ENCODE peak calls at places on chromosomes 3 and 15, in seven cellular contexts. One of them, this sample, is unnamed.

GRCh38 chr3:134376786-134377431 is 2.7 kb upstream of the AMOTL2 start:
- DNase-seq in brain microvascular endothelial cell: no peak
- DNase-seq in Panc1: no peak
- DNase-seq in right lobe of liver: no peak
- DNase-seq in dorsolateral prefrontal cortex: no peak
- DNase-seq in RWPE1: no peak
- DNase-seq in heart left ventricle: peak
- DNase-seq in this sample: no peak

GRCh38 chr3:133954961-133955360 is 59.3 kb upstream of the RAB6B start:
- DNase-seq in Panc1: no peak
- DNase-seq in heart left ventricle: no peak
- DNase-seq in dorsolateral prefrontal cortex: no peak
- DNase-seq in brain microvascular endothelial cell: no peak
- DNase-seq in RWPE1: no peak
- DNase-seq in right lobe of liver: no peak
- DNase-seq in this sample: no peak

GRCh38 chr3:32937331-32937730 is 14.1 kb upstream of the CCR4 start:
- DNase-seq in brain microvascular endothelial cell: peak
- DNase-seq in RWPE1: no peak
- DNase-seq in Panc1: no peak
- DNase-seq in heart left ventricle: no peak
- DNase-seq in dorsolateral prefrontal cortex: no peak
- DNase-seq in right lobe of liver: no peak
- DNase-seq in this sample: no peak

GRCh38 chr15:74616020-74616939 is 644 bp downstream of the CLK3 start:
- DNase-seq in brain microvascular endothelial cell: peak
- DNase-seq in RWPE1: peak
- DNase-seq in right lobe of liver: peak
- DNase-seq in Panc1: no peak
- DNase-seq in heart left ventricle: peak
- DNase-seq in dorsolateral prefrontal cortex: peak
- DNase-seq in this sample: peak

GRCh38 chr3:37974121-37974927 is 16.3 kb upstream of the VILL start:
- DNase-seq in right lobe of liver: peak
- DNase-seq in Panc1: peak
- DNase-seq in brain microvascular endothelial cell: peak
- DNase-seq in dorsolateral prefrontal cortex: peak
- DNase-seq in heart left ventricle: no peak
- DNase-seq in RWPE1: peak
- DNase-seq in this sample: peak

GRCh38 chr15:57751177-57751800 is 44.8 kb downstream of the POLR2M start:
- DNase-seq in right lobe of liver: no peak
- DNase-seq in heart left ventricle: no peak
- DNase-seq in RWPE1: peak
- DNase-seq in dorsolateral prefrontal cortex: no peak
- DNase-seq in brain microvascular endothelial cell: peak
- DNase-seq in Panc1: no peak
- DNase-seq in this sample: no peak

GRCh38 chr3:132840201-132840700 is 118.0 kb upstream of the NPHP3 start:
- DNase-seq in heart left ventricle: no peak
- DNase-seq in right lobe of liver: no peak
- DNase-seq in dorsolateral prefrontal cortex: no peak
- DNase-seq in brain microvascular endothelial cell: no peak
- DNase-seq in Panc1: no peak
- DNase-seq in RWPE1: no peak
- DNase-seq in this sample: no peak

GRCh38 chr3:12317914-12318313 is 29.0 kb downstream of the PPARG start:
- DNase-seq in brain microvascular endothelial cell: no peak
- DNase-seq in right lobe of liver: no peak
- DNase-seq in Panc1: no peak
- DNase-seq in heart left ventricle: peak
- DNase-seq in RWPE1: no peak
- DNase-seq in dorsolateral prefrontal cortex: no peak
- DNase-seq in this sample: peak

GRCh38 chr3:136778865-136779264 is 26.7 kb upstream of the STAG1 start:
- DNase-seq in Panc1: no peak
- DNase-seq in heart left ventricle: no peak
- DNase-seq in dorsolateral prefrontal cortex: no peak
- DNase-seq in RWPE1: no peak
- DNase-seq in right lobe of liver: no peak
- DNase-seq in brain microvascular endothelial cell: peak
- DNase-seq in this sample: peak

GRCh38 chr15:74833376-74834107 is 7.1 kb downstream of the CPLX3 start:
- DNase-seq in RWPE1: no peak
- DNase-seq in right lobe of liver: no peak
- DNase-seq in heart left ventricle: no peak
- DNase-seq in dorsolateral prefrontal cortex: peak
- DNase-seq in Panc1: no peak
- DNase-seq in brain microvascular endothelial cell: no peak
- DNase-seq in this sample: no peak

GRCh38 chr15:29322407-29322806 is 52.8 kb upstream of the NSMCE3 start:
- DNase-seq in RWPE1: no peak
- DNase-seq in brain microvascular endothelial cell: peak
- DNase-seq in right lobe of liver: no peak
- DNase-seq in dorsolateral prefrontal cortex: no peak
- DNase-seq in Panc1: no peak
- DNase-seq in heart left ventricle: no peak
- DNase-seq in this sample: no peak

GRCh38 chr15:84647726-84648125 is 6.4 kb downstream of the WDR73 start:
- DNase-seq in dorsolateral prefrontal cortex: peak
- DNase-seq in brain microvascular endothelial cell: no peak
- DNase-seq in Panc1: no peak
- DNase-seq in heart left ventricle: no peak
- DNase-seq in right lobe of liver: no peak
- DNase-seq in RWPE1: no peak
- DNase-seq in this sample: no peak

GRCh38 chr3:126528800-126529541 is 5.0 kb downstream of the CHST13 start:
- DNase-seq in Panc1: no peak
- DNase-seq in right lobe of liver: peak
- DNase-seq in RWPE1: no peak
- DNase-seq in heart left ventricle: peak
- DNase-seq in brain microvascular endothelial cell: no peak
- DNase-seq in dorsolateral prefrontal cortex: peak
- DNase-seq in this sample: no peak

GRCh38 chr3:185316740-185317407 is 46.1 kb upstream of the MAP3K13 start:
- DNase-seq in RWPE1: peak
- DNase-seq in Panc1: no peak
- DNase-seq in brain microvascular endothelial cell: peak
- DNase-seq in right lobe of liver: no peak
- DNase-seq in dorsolateral prefrontal cortex: no peak
- DNase-seq in heart left ventricle: no peak
- DNase-seq in this sample: no peak

GRCh38 chr15:91055548-91056331 is 33.3 kb upstream of the VPS33B start:
- DNase-seq in dorsolateral prefrontal cortex: peak
- DNase-seq in heart left ventricle: peak
- DNase-seq in brain microvascular endothelial cell: peak
- DNase-seq in Panc1: peak
- DNase-seq in RWPE1: peak
- DNase-seq in right lobe of liver: no peak
- DNase-seq in this sample: peak

GRCh38 chr15:90814193-90814811 is 54.1 kb upstream of the FURIN start:
- DNase-seq in Panc1: no peak
- DNase-seq in dorsolateral prefrontal cortex: no peak
- DNase-seq in RWPE1: no peak
- DNase-seq in right lobe of liver: no peak
- DNase-seq in brain microvascular endothelial cell: peak
- DNase-seq in heart left ventricle: no peak
- DNase-seq in this sample: no peak

GRCh38 chr3:29170894-29171582 is 109.8 kb upstream of the RBMS3 start:
- DNase-seq in Panc1: no peak
- DNase-seq in dorsolateral prefrontal cortex: no peak
- DNase-seq in heart left ventricle: no peak
- DNase-seq in right lobe of liver: no peak
- DNase-seq in brain microvascular endothelial cell: peak
- DNase-seq in RWPE1: no peak
- DNase-seq in this sample: no peak

GRCh38 chr15:25240461-25241021 is 198.3 kb downstream of the UBE3A start:
- DNase-seq in heart left ventricle: peak
- DNase-seq in right lobe of liver: peak
- DNase-seq in brain microvascular endothelial cell: no peak
- DNase-seq in RWPE1: no peak
- DNase-seq in dorsolateral prefrontal cortex: peak
- DNase-seq in Panc1: no peak
- DNase-seq in this sample: no peak

GRCh38 chr15:65212097-65212496 is 824 bp upstream of the CILP start:
- DNase-seq in right lobe of liver: no peak
- DNase-seq in Panc1: no peak
- DNase-seq in brain microvascular endothelial cell: no peak
- DNase-seq in dorsolateral prefrontal cortex: no peak
- DNase-seq in RWPE1: no peak
- DNase-seq in heart left ventricle: no peak
- DNase-seq in this sample: no peak

GRCh38 chr3:135453333-135453732 is 512.2 kb upstream of the PPP2R3A start:
- DNase-seq in brain microvascular endothelial cell: no peak
- DNase-seq in heart left ventricle: no peak
- DNase-seq in right lobe of liver: no peak
- DNase-seq in Panc1: no peak
- DNase-seq in dorsolateral prefrontal cortex: no peak
- DNase-seq in RWPE1: no peak
- DNase-seq in this sample: no peak

GRCh38 chr3:122789585-122790273 is 3.9 kb downstream of the HSPBAP1 start:
- DNase-seq in Panc1: no peak
- DNase-seq in RWPE1: peak
- DNase-seq in brain microvascular endothelial cell: no peak
- DNase-seq in heart left ventricle: no peak
- DNase-seq in right lobe of liver: no peak
- DNase-seq in dorsolateral prefrontal cortex: no peak
- DNase-seq in this sample: no peak

GRCh38 chr3:10855083-10855870 is 39.2 kb downstream of the SLC6A11 start:
- DNase-seq in heart left ventricle: no peak
- DNase-seq in right lobe of liver: no peak
- DNase-seq in RWPE1: no peak
- DNase-seq in brain microvascular endothelial cell: no peak
- DNase-seq in Panc1: no peak
- DNase-seq in dorsolateral prefrontal cortex: no peak
- DNase-seq in this sample: no peak

GRCh38 chr3:4695846-4696245 is 202.7 kb downstream of the ITPR1 start:
- DNase-seq in heart left ventricle: no peak
- DNase-seq in dorsolateral prefrontal cortex: no peak
- DNase-seq in Panc1: no peak
- DNase-seq in brain microvascular endothelial cell: no peak
- DNase-seq in right lobe of liver: no peak
- DNase-seq in RWPE1: no peak
- DNase-seq in this sample: no peak

DNA sequence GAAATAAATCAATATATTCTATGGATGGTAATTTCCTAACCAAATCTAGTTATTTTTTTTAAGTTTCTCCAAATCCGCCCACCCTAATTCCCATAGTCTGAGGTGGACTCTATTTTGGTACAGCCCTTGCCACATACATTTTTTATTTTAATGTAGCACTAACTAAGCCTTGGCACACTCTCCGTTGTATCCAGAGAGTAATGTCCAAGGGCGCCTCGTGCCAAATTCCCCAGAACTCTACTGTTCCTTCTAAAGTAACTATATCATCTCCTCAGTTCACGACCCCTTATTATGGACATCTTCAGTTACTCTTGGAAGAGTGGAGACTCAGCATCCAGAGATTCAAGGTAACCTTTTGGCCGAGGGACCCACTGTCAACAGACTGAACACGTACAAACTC is 1.3 kb downstream of the VGLL3 start:
- DNase-seq in dorsolateral prefrontal cortex: no peak
- DNase-seq in right lobe of liver: no peak
- DNase-seq in Panc1: no peak
- DNase-seq in brain microvascular endothelial cell: no peak
- DNase-seq in RWPE1: no peak
- DNase-seq in heart left ventricle: no peak
- DNase-seq in this sample: no peak
- H3K27ac ChIP-seq in dorsolateral prefrontal cortex: no peak
- H3K27ac ChIP-seq in right lobe of liver: no peak
- H3K27ac ChIP-seq in Panc1: no peak
- H3K27ac ChIP-seq in brain microvascular endothelial cell: peak
- H3K27ac ChIP-seq in RWPE1: no peak
- H3K27ac ChIP-seq in heart left ventricle: peak
- H3K27ac ChIP-seq in this sample: no peak

DNA sequence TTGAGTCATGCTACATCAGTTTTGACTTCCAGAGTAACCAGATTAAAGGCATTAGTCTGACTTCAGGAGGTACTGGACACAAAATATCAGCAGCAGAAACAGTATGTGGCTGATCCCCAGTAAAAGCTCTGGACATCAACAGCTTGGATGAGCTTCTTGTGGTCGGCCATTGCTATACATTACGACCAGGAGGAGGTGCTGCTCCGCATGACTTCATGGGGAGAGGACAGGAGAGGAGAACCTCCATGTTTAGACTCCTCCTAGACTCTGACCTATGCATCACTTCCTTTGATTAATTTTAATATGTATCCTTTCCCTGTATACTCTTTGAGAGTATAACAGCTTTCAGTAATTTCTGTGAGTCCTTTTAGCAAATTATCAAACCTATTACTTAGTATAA is 285.6 kb upstream of the ARHGEF26 start:
- DNase-seq in heart left ventricle: no peak
- DNase-seq in brain microvascular endothelial cell: no peak
- DNase-seq in Panc1: no peak
- DNase-seq in dorsolateral prefrontal cortex: no peak
- DNase-seq in RWPE1: no peak
- DNase-seq in right lobe of liver: no peak
- DNase-seq in this sample: no peak
- TF ChIP-seq CTCF in heart left ventricle: no peak
- TF ChIP-seq CTCF in brain microvascular endothelial cell: no peak
- TF ChIP-seq CTCF in Panc1: peak
- TF ChIP-seq CTCF in dorsolateral prefrontal cortex: no peak
- TF ChIP-seq CTCF in RWPE1: no peak
- TF ChIP-seq CTCF in right lobe of liver: no peak
- TF ChIP-seq CTCF in this sample: no peak

DNA sequence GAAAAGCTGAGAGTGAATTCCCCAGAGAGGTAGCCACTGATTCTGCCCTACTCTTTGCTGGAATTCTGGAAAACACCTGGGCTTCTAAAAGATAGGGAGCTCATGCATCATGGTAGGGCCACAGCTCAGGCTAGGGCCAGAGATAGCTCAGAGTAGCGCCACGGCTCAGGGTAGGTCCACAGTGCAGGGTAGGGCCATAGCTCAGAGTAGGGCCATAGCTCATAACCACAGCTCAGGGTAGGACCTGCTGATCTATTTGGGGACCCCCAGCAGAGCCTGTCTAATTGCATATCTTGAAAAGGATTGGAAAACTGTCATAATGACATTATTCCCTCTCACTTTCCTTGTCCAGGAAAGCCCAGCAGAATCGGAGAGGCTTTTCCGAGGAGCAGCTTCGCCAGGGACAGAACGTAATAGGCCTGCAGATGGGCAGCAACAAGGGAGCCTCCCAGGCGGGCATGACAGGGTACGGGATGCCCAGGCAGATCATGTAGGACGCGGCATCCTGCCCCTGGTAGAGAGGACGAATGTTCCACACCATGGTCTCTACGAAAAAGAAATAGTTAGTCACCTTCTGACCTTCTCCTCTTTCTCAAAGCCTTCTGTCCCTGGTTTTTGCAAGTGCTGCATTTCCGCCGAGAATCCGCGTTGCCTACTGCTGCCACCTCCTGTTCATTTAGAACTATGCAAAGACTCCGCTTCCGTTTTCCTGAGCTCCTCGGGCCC is 14.5 kb downstream of the TAGLN3 start:
- DNase-seq in heart left ventricle: peak
- DNase-seq in brain microvascular endothelial cell: peak
- DNase-seq in right lobe of liver: peak
- DNase-seq in RWPE1: peak
- DNase-seq in Panc1: peak
- DNase-seq in dorsolateral prefrontal cortex: peak
- DNase-seq in this sample: peak
- H3K27ac ChIP-seq in heart left ventricle: peak
- H3K27ac ChIP-seq in brain microvascular endothelial cell: no peak
- H3K27ac ChIP-seq in right lobe of liver: no peak
- H3K27ac ChIP-seq in RWPE1: no peak
- H3K27ac ChIP-seq in Panc1: no peak
- H3K27ac ChIP-seq in dorsolateral prefrontal cortex: peak
- H3K27ac ChIP-seq in this sample: no peak

GRCh38 chr15:95928822-95929221 is 401.7 kb upstream of the NR2F2 start:
- DNase-seq in Panc1: no peak
- DNase-seq in dorsolateral prefrontal cortex: no peak
- DNase-seq in right lobe of liver: no peak
- DNase-seq in RWPE1: no peak
- DNase-seq in heart left ventricle: no peak
- DNase-seq in brain microvascular endothelial cell: no peak
- DNase-seq in this sample: no peak
- TF ChIP-seq CTCF in Panc1: no peak
- TF ChIP-seq CTCF in dorsolateral prefrontal cortex: no peak
- TF ChIP-seq CTCF in right lobe of liver: no peak
- TF ChIP-seq CTCF in RWPE1: no peak
- TF ChIP-seq CTCF in heart left ventricle: no peak
- TF ChIP-seq CTCF in brain microvascular endothelial cell: no peak
- TF ChIP-seq CTCF in this sample: no peak

This sample was measured in lung.